ENCODE peak calls at places on chromosome 14, in ten cellular contexts. M is lower lobe of right lung; O is pancreas; Y is lung; P is CD4-positive, alpha-beta T cell; G is HepG2; K is adrenal gland; W is RWPE1; T is OCI-LY7; R is naive thymus-derived CD4-positive, alpha-beta T cell. Z is an unnamed sample.

GRCh38 chr14:104999361-104999760 is 13.8 kb downstream of the CLBA1 start:
- DNase-seq in W (no peak), M (peak; percentile 11), T (no peak), Y (no peak), O (no peak), G (no peak), R (no peak), K (no peak), P (no peak), Z (no peak)

GRCh38 chr14:94376976-94377865 is 11.2 kb downstream of the SERPINA1 start:
- DNase-seq in K (no peak), T (no peak), M (no peak), W (no peak), O (no peak), P (no peak), Y (no peak), R (no peak), G (peak; percentile 78), Z (no peak)

GRCh38 chr14:78710963-78711362 is 540.8 kb downstream of the NRXN3 start:
- DNase-seq in O (no peak), R (no peak), W (no peak), K (no peak), P (no peak), Y (no peak), G (no peak), M (no peak), T (no peak), Z (no peak)

GRCh38 chr14:72236629-72237028 is 304.4 kb downstream of the RGS6 start:
- DNase-seq in G (no peak), K (no peak), R (no peak), P (no peak), W (no peak), M (no peak), Y (no peak), T (no peak), O (no peak), Z (no peak)

GRCh38 chr14:35385042-35385839 is 19.3 kb downstream of the NFKBIA start:
- DNase-seq in T (no peak), M (no peak), W (no peak), G (peak; percentile 85), R (no peak), O (peak; percentile 69), Y (peak; percentile 57), P (no peak), K (peak; percentile 95), Z (peak; percentile 80)

GRCh38 chr14:100585448-100586152 is 1.6 kb downstream of the BEGAIN start:
- DNase-seq in M (peak; percentile 40), G (no peak), T (no peak), R (no peak), W (no peak), P (no peak), K (no peak), Y (no peak), O (no peak), Z (no peak)

GRCh38 chr14:69132513-69133181 is 20.3 kb downstream of the DCAF5 start:
- DNase-seq in O (no peak), M (no peak), R (no peak), Y (no peak), G (no peak), T (no peak), K (no peak), P (no peak), W (no peak), Z (no peak)

GRCh38 chr14:72790887-72791566 is 102.9 kb downstream of the DPF3 start:
- DNase-seq in P (no peak), O (no peak), G (no peak), T (no peak), W (no peak), Y (no peak), R (no peak), M (no peak), K (no peak), Z (no peak)

GRCh38 chr14:24368562-24369252 is 723 bp downstream of the NFATC4 start:
- DNase-seq in T (peak; percentile 53), W (no peak), P (no peak), O (peak; percentile 68), M (peak; percentile 57), G (no peak), Y (no peak), R (no peak), K (peak; percentile 68), Z (no peak)

GRCh38 chr14:40252817-40253447 is 820.7 kb upstream of the FBXO33 start:
- DNase-seq in R (no peak), T (peak; percentile 19), G (no peak), K (no peak), M (no peak), P (no peak), W (no peak), Y (no peak), O (no peak), Z (no peak)

GRCh38 chr14:64114166-64114565 is 180.0 kb downstream of the ESR2 start:
- DNase-seq in R (no peak), P (no peak), W (no peak), Y (no peak), G (no peak), M (no peak), O (no peak), T (no peak), K (no peak), Z (peak; percentile 56)

GRCh38 chr14:64110832-64111231 is 183.3 kb downstream of the ESR2 start:
- DNase-seq in Y (no peak), G (no peak), T (no peak), M (no peak), W (no peak), O (no peak), P (no peak), K (no peak), R (no peak), Z (no peak)

GRCh38 chr14:64114796-64115195 is 179.4 kb downstream of the ESR2 start:
- DNase-seq in P (no peak), W (no peak), M (no peak), K (no peak), O (no peak), G (no peak), T (no peak), R (no peak), Y (no peak), Z (no peak)

GRCh38 chr14:64113279-64113678 is 180.9 kb downstream of the ESR2 start:
- DNase-seq in W (no peak), P (no peak), G (no peak), O (peak; percentile 83), R (no peak), K (no peak), M (no peak), T (no peak), Y (no peak), Z (peak; percentile 97)

GRCh38 chr14:64112859-64113258 is 181.3 kb downstream of the ESR2 start:
- DNase-seq in W (peak; percentile 8), R (no peak), G (no peak), T (no peak), Y (no peak), K (no peak), M (no peak), O (peak; percentile 68), P (no peak), Z (no peak)
- H3K27ac ChIP-seq in W (peak overlapping the region; percentile 99), R (no peak overlapping the region), G (no peak overlapping the region), T (no peak overlapping the region), Y (no peak overlapping the region), K (no peak overlapping the region), M (no peak overlapping the region), O (peak overlapping the region; percentile 77), P (no peak overlapping the region), Z (peak overlapping the region; percentile 63)

GRCh38 chr14:89187501-89187900 is 229.5 kb downstream of the FOXN3 start:
- DNase-seq in R (no peak), M (no peak), P (no peak), W (no peak), K (no peak), T (no peak), O (no peak), G (no peak), Y (no peak), Z (no peak)
- H3K27ac ChIP-seq in R (no peak overlapping the region), M (no peak overlapping the region), P (no peak overlapping the region), W (no peak overlapping the region), K (no peak overlapping the region), T (no peak overlapping the region), O (no peak overlapping the region), G (no peak overlapping the region), Y (no peak overlapping the region), Z (peak overlapping the region; percentile 66)

GRCh38 chr14:76780875-76781647 is 19.8 kb downstream of the VASH1 start:
- DNase-seq in W (no peak), K (peak; percentile 79), M (no peak), G (no peak), P (no peak), T (no peak), O (peak; percentile 47), Y (peak; percentile 27), R (no peak), Z (no peak)

GRCh38 chr14:76778546-76779215 is 17.4 kb downstream of the VASH1 start:
- DNase-seq in R (no peak), W (no peak), P (no peak), K (no peak), T (no peak), O (no peak), G (no peak), M (no peak), Y (no peak), Z (no peak)

GRCh38 chr14:76780360-76780759 is 19.1 kb downstream of the VASH1 start:
- DNase-seq in M (no peak), R (no peak), G (no peak), K (no peak), O (no peak), T (no peak), Y (no peak), W (no peak), P (no peak), Z (no peak)

GRCh38 chr14:76779221-76780057 is 18.2 kb downstream of the VASH1 start:
- DNase-seq in M (no peak), Y (no peak), P (no peak), O (no peak), R (no peak), G (no peak), K (no peak), T (no peak), W (no peak), Z (no peak)

GRCh38 chr14:76780058-76780345 is 18.7 kb downstream of the VASH1 start:
- DNase-seq in W (no peak), P (no peak), T (no peak), K (no peak), O (no peak), M (no peak), Y (no peak), R (no peak), G (no peak), Z (no peak)
- H3K27ac ChIP-seq in W (no peak overlapping the region), P (no peak overlapping the region), T (no peak overlapping the region), K (no peak overlapping the region), O (no peak overlapping the region), M (no peak overlapping the region), Y (no peak overlapping the region), R (no peak overlapping the region), G (no peak overlapping the region), Z (no peak overlapping the region)

DNA sequence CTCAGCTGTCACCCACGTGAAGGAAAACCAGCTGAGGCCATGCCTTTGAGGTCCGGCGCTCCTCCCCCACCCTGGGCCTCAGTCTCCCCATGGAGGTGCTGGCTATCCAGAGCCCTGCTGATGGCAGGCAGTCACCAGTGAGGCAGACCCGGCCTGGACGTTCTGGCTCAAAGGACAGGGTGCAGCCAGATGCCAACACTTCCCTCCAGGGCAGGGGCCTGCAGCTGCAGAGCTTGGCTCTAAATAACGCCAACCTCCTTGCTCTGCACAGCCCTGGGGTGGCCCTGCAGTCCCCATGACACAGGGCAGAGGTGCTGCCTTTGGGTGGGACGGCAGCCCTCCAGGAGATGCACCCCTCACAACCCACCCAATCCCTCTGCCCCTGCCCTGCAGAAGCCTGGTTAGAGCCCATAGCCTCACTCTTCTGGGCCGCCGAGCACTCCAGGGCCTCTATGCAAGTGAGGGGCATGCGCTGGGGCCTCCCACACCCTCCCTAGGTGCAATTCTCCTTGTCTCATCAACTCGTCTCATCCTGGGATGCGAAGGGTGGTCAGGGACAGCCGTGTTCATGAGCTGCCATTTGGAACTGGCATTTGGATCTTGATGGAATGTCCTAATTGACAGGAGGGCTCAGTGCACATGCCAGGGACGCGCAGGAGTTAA is 30.4 kb downstream of the CCDC85C start:
- DNase-seq in Y (no peak), P (no peak), O (no peak), K (no peak), W (no peak), R (no peak), G (no peak), T (no peak), M (no peak), Z (peak; percentile 17)
- H3K27ac ChIP-seq in Y (no peak overlapping the region), P (no peak overlapping the region), O (peak overlapping the region; percentile 44), K (peak overlapping the region; percentile 83), W (peak overlapping the region; percentile 95), R (no peak overlapping the region), G (peak overlapping the region; percentile 64), T (no peak overlapping the region), M (peak overlapping the region; percentile 78), Z (peak overlapping the region; percentile 95)